ENCODE peak calls at places on chromosome 9, in six cellular contexts. O, F, S, D, C and P are unnamed samples.

GRCh38 chr9:93575706-93576295 is 583 bp upstream of the PHF2 start:
- DNase-seq in O (peak; percentile 46), F (peak; percentile 33), S (peak; percentile 64), D (no peak), C (no peak), P (no peak)

GRCh38 chr9:95434116-95435073 is 82.4 kb downstream of the PTCH1 start:
- DNase-seq in O (peak; percentile 31), F (no peak), S (peak; percentile 39), D (peak; percentile 45), C (peak; percentile 67), P (peak; percentile 92)

GRCh38 chr9:95669253-95669652 is 152.5 kb upstream of the PTCH1 start:
- DNase-seq in O (no peak), F (no peak), S (no peak), D (no peak), C (no peak), P (no peak)

GRCh38 chr9:112334319-112334828 is 955 bp upstream of the PTBP3 start:
- DNase-seq in O (peak; percentile 19), F (peak; percentile 58), S (peak; percentile 36), D (no peak), C (peak; percentile 35), P (peak; percentile 59)

GRCh38 chr9:104808030-104808614 is 44.2 kb downstream of the NIPSNAP3B start:
- DNase-seq in O (peak; percentile 40), F (peak; percentile 19), S (peak; percentile 32), D (no peak), C (no peak), P (peak; percentile 19)

GRCh38 chr9:129500166-129500862 is 120.6 kb downstream of the C9orf50 start:
- DNase-seq in O (peak; percentile 92), F (no peak), S (peak; percentile 72), D (no peak), C (no peak), P (no peak)

GRCh38 chr9:117405950-117406705 is 8.7 kb downstream of the ASTN2 start:
- DNase-seq in O (peak; percentile 53), F (no peak), S (no peak), D (no peak), C (no peak), P (no peak)

GRCh38 chr9:105887679-105888078 is 193.3 kb downstream of the TMEM38B start:
- DNase-seq in O (no peak), F (no peak), S (no peak), D (no peak), C (no peak), P (no peak)

GRCh38 chr9:123395276-123396006 is 39.4 kb downstream of the CRB2 start:
- DNase-seq in O (peak; percentile 34), F (no peak), S (no peak), D (no peak), C (no peak), P (no peak)

GRCh38 chr9:3894764-3895163 is 369.0 kb upstream of the RFX3 start:
- DNase-seq in O (no peak), F (no peak), S (no peak), D (no peak), C (no peak), P (no peak)

GRCh38 chr9:131872006-131872405 is 132.1 kb upstream of the RAPGEF1 start:
- DNase-seq in O (peak; percentile 25), F (no peak), S (no peak), D (no peak), C (no peak), P (no peak)

GRCh38 chr9:31908891-31909480 is 475.5 kb upstream of the ACO1 start:
- DNase-seq in O (no peak), F (peak; percentile 31), S (no peak), D (no peak), C (no peak), P (no peak)

GRCh38 chr9:30310711-30311110 is 2073.7 kb upstream of the ACO1 start:
- DNase-seq in O (no peak), F (no peak), S (no peak), D (no peak), C (no peak), P (no peak)

GRCh38 chr9:122810306-122810946 is 10.5 kb downstream of the OR1K1 start:
- DNase-seq in O (peak; percentile 86), F (peak; percentile 62), S (peak; percentile 85), D (peak; percentile 61), C (peak; percentile 75), P (peak; percentile 49)

GRCh38 chr9:91089405-91090131 is 272.1 kb downstream of the AUH start:
- DNase-seq in O (peak; percentile 28), F (peak; percentile 29), S (peak; percentile 56), D (no peak), C (peak; percentile 52), P (no peak)

GRCh38 chr9:133888779-133889491 is 103.2 kb downstream of the VAV2 start:
- DNase-seq in O (no peak), F (no peak), S (no peak), D (no peak), C (no peak), P (no peak)

GRCh38 chr9:137516144-137516917 is 33.9 kb downstream of the PNPLA7 start:
- DNase-seq in O (no peak), F (no peak), S (no peak), D (no peak), C (no peak), P (no peak)

GRCh38 chr9:1939926-1940368 is 75.2 kb upstream of the SMARCA2 start:
- DNase-seq in O (peak; percentile 69), F (peak; percentile 30), S (peak; percentile 68), D (peak; percentile 8), C (peak; percentile 12), P (no peak)

GRCh38 chr9:19208653-19209052 is 21.8 kb upstream of the DENND4C start:
- DNase-seq in O (no peak), F (peak; percentile 61), S (peak; percentile 22), D (no peak), C (no peak), P (peak; percentile 84)

GRCh38 chr9:114375386-114375785 is 12.4 kb downstream of the AKNA start:
- DNase-seq in O (no peak), F (no peak), S (no peak), D (no peak), C (no peak), P (no peak)

GRCh38 chr9:112631313-112631712 is 86.6 kb downstream of the INIP start:
- DNase-seq in O (no peak), F (no peak), S (no peak), D (no peak), C (no peak), P (no peak)

GRCh38 chr9:133115604-133116345 is 5.3 kb downstream of the RALGDS start:
- DNase-seq in O (no peak), F (no peak), S (no peak), D (no peak), C (no peak), P (no peak)

GRCh38 chr9:133135193-133135745 is 14.2 kb upstream of the RALGDS start:
- DNase-seq in O (no peak), F (peak; percentile 97), S (no peak), D (peak; percentile 90), C (no peak), P (peak; percentile 100)

GRCh38 chr9:8857330-8858249 is 1058.0 kb upstream of the DMAC1 start:
- DNase-seq in O (peak; percentile 89), F (peak; percentile 3), S (peak; percentile 68), D (no peak), C (no peak), P (no peak)

GRCh38 chr9:8859416-8859815 is 1059.8 kb upstream of the DMAC1 start:
- DNase-seq in O (peak; percentile 60), F (no peak), S (no peak), D (no peak), C (no peak), P (no peak)

GRCh38 chr9:8856686-8857329 is 1057.2 kb upstream of the DMAC1 start:
- DNase-seq in O (peak; percentile 67), F (no peak), S (peak; percentile 27), D (no peak), C (no peak), P (no peak)

GRCh38 chr9:8860925-8861324 is 1061.3 kb upstream of the DMAC1 start:
- DNase-seq in O (no peak), F (no peak), S (peak; percentile 48), D (no peak), C (no peak), P (no peak)

GRCh38 chr9:8858250-8859161 is 1058.9 kb upstream of the DMAC1 start:
- DNase-seq in O (peak; percentile 53), F (no peak), S (peak; percentile 20), D (no peak), C (no peak), P (no peak)
- TF ChIP-seq EZH2 in O (no peak), F (no peak), S (no peak), D (no peak), C (no peak), P (no peak)

DNA sequence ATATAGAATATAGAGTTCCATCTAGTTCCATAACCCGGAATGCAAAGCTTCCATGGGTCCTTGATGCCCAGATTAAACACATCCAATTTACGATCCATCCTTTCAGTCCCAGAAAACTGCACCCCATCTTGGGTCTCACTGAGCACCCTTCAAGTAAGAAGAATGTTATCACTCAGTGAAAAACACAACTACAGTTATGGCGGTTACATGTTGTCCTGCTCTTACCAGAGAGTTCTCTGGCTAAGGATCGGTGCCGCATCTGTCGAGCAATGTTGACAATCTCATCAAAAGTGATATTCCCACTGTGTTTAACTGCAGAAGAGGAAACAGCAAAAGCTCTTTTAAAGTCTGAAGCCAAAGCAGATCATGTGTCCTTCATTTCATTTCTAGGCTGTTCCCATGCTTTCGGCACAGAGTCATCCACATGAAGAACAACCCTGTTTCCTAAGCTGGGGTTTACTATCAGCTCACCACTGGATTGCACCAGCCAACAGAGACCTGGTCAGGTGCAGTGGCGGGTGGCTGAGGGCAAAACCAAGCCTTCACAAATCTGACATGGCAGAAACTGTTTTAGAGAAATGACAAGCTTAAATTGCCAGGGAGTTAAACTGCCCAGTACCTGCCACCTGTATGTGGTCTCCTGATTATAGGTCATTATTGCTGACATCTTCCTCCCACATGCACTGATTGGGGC is 2.9 kb downstream of the RPL12 start:
- DNase-seq in O (no peak), F (no peak), S (no peak), D (no peak), C (no peak), P (no peak)
- H3K4me3 ChIP-seq in O (peak overlapping the region; percentile 79), F (no peak overlapping the region), S (no peak overlapping the region), D (no peak overlapping the region), C (no peak overlapping the region), P (peak overlapping the region; percentile 99)

GRCh38 chr9:37126214-37126788 is 5.9 kb downstream of the ZCCHC7 start:
- DNase-seq in O (no peak), F (no peak), S (no peak), D (no peak), C (no peak), P (no peak)

GRCh38 chr9:37127018-37127417 is 6.6 kb downstream of the ZCCHC7 start:
- DNase-seq in O (no peak), F (no peak), S (no peak), D (no peak), C (no peak), P (no peak)

DNA sequence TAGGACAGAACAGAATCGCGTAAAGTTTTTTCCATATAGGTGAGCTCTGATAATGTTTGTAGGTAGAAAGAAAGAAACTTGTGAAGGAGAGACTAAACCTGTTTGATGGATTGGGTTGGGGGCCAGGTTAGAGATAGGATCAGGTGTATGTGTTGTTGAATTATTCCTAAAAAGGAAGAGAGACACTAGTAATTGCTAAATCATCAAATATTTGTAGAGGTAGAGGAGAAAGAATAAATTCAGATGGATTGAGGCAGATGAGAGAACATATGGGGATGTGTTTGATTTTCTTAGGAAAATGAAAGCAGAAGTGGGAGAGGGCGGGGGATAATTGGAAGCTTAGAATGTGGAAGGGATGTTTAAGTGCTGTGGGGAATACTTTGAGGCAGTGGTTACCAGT is 7.7 kb downstream of the ZCCHC7 start:
- DNase-seq in O (no peak), F (no peak), S (no peak), D (no peak), C (no peak), P (no peak)
- H4K20me1 ChIP-seq in O (peaks cover 8% of the 10 kb centered on the region), F (no peaks in the 10 kb centered on the region), S (peaks cover 5% of the 10 kb centered on the region), D (peaks cover 6% of the 10 kb centered on the region), C (no peaks in the 10 kb centered on the region), P (no peaks in the 10 kb centered on the region)

GRCh38 chr9:80040457-80040856 is 468.7 kb downstream of the TLE4 start:
- DNase-seq in O (peak; percentile 28), F (no peak), S (no peak), D (no peak), C (no peak), P (no peak)
- TF ChIP-seq EZH2 in O (no peak), F (no peak), S (no peak), D (no peak), C (no peak), P (no peak)